ENCODE peak calls at places on chromosomes 1 and 21, in six cellular contexts. X, I, C, Y, U and E are unnamed samples.

GRCh38 chr1:8020032-8020431 is 6.1 kb downstream of the ERRFI1 start:
- DNase-seq in X (peak; percentile 74), I (no peak), C (peak; percentile 58), Y (no peak), U (no peak), E (no peak)

GRCh38 chr21:16307256-16307655 is 577.5 kb downstream of the USP25 start:
- DNase-seq in X (no peak), I (no peak), C (no peak), Y (no peak), U (no peak), E (no peak)

GRCh38 chr1:156811171-156811570 is 5.5 kb downstream of the SH2D2A start:
- DNase-seq in X (no peak), I (no peak), C (no peak), Y (no peak), U (no peak), E (no peak)

GRCh38 chr1:81449786-81450185 is 350.9 kb upstream of the ADGRL2 start:
- DNase-seq in X (no peak), I (no peak), C (no peak), Y (no peak), U (no peak), E (no peak)

GRCh38 chr1:230171337-230172015 is 104.4 kb downstream of the GALNT2 start:
- DNase-seq in X (no peak), I (no peak), C (peak; percentile 2), Y (no peak), U (no peak), E (no peak)

GRCh38 chr1:114755006-114755936 is 2.5 kb downstream of the CSDE1 start:
- DNase-seq in X (no peak), I (no peak), C (no peak), Y (peak; percentile 16), U (peak; percentile 7), E (no peak)

GRCh38 chr1:91537281-91538069 is 36.8 kb downstream of the CDC7 start:
- DNase-seq in X (no peak), I (no peak), C (no peak), Y (no peak), U (no peak), E (no peak)

GRCh38 chr1:100036718-100037664 is 67.2 kb downstream of the SLC35A3 start:
- DNase-seq in X (no peak), I (no peak), C (no peak), Y (peak; percentile 22), U (no peak), E (no peak)

GRCh38 chr1:89831462-89832113 is 10.8 kb downstream of the LRRC8D start:
- DNase-seq in X (no peak), I (no peak), C (no peak), Y (no peak), U (no peak), E (no peak)

GRCh38 chr1:168261390-168261789 is 19.3 kb upstream of the TBX19 start:
- DNase-seq in X (no peak), I (no peak), C (no peak), Y (no peak), U (no peak), E (no peak)

GRCh38 chr1:23132033-23132432 is 36.6 kb downstream of the LUZP1 start:
- DNase-seq in X (no peak), I (no peak), C (no peak), Y (no peak), U (no peak), E (no peak)

GRCh38 chr21:15397258-15397657 is 332.5 kb upstream of the NRIP1 start:
- DNase-seq in X (no peak), I (no peak), C (no peak), Y (no peak), U (no peak), E (no peak)

GRCh38 chr1:43373034-43373940 is 5.5 kb upstream of the ELOVL1 start:
- DNase-seq in X (peak; percentile 67), I (no peak), C (no peak), Y (no peak), U (no peak), E (no peak)

GRCh38 chr1:232218955-232219865 is 410.7 kb downstream of the SIPA1L2 start:
- DNase-seq in X (no peak), I (peak; percentile 66), C (peak; percentile 10), Y (no peak), U (no peak), E (no peak)
- H3K4me1 ChIP-seq in X (peaks cover 18% of the 10 kb centered on the region), I (no peaks in the 10 kb centered on the region), C (no peaks in the 10 kb centered on the region), Y (no peaks in the 10 kb centered on the region), U (no peaks in the 10 kb centered on the region), E (peaks cover 9% of the 10 kb centered on the region)

GRCh38 chr1:207493212-207493611 is 2.7 kb upstream of the CR1 start:
- DNase-seq in X (no peak), I (no peak), C (no peak), Y (no peak), U (no peak), E (no peak)

GRCh38 chr1:207499573-207499972 is 3.6 kb downstream of the CR1 start:
- DNase-seq in X (peak; percentile 69), I (no peak), C (peak; percentile 63), Y (peak; percentile 77), U (peak; percentile 80), E (peak; percentile 65)

GRCh38 chr1:207494171-207494570 is 1.8 kb upstream of the CR1 start:
- DNase-seq in X (no peak), I (no peak), C (no peak), Y (no peak), U (no peak), E (no peak)

GRCh38 chr1:207497951-207498350 is 2.0 kb downstream of the CR1 start:
- DNase-seq in X (no peak), I (no peak), C (no peak), Y (no peak), U (no peak), E (no peak)

GRCh38 chr1:207495816-207496792 is at the start of gene CR1:
- DNase-seq in X (no peak), I (peak; percentile 80), C (no peak), Y (peak; percentile 6), U (peak; percentile 57), E (peak; percentile 42)
- H3K4me1 ChIP-seq in X (no peaks in the 10 kb centered on the region), I (no peaks in the 10 kb centered on the region), C (no peaks in the 10 kb centered on the region), Y (peaks cover 10% of the 10 kb centered on the region), U (peaks cover 3% of the 10 kb centered on the region), E (peaks cover 6% of the 10 kb centered on the region)

GRCh38 chr1:33332357-33332789 is 11.5 kb upstream of the A3GALT2 start:
- DNase-seq in X (no peak), I (no peak), C (no peak), Y (no peak), U (no peak), E (no peak)
- H3K4me1 ChIP-seq in X (peaks cover 12% of the 10 kb centered on the region), I (peaks cover 53% of the 10 kb centered on the region), C (peaks cover 40% of the 10 kb centered on the region), Y (no peaks in the 10 kb centered on the region), U (no peaks in the 10 kb centered on the region), E (no peaks in the 10 kb centered on the region)

GRCh38 chr1:46488343-46489168 is 1.1 kb upstream of the DMBX1 start:
- DNase-seq in X (no peak), I (peak; percentile 32), C (no peak), Y (no peak), U (no peak), E (no peak)

GRCh38 chr1:46486432-46487015 is 3.1 kb upstream of the DMBX1 start:
- DNase-seq in X (no peak), I (no peak), C (no peak), Y (no peak), U (no peak), E (no peak)

GRCh38 chr1:46489169-46489637 is 433 bp upstream of the DMBX1 start:
- DNase-seq in X (no peak), I (peak; percentile 65), C (no peak), Y (no peak), U (no peak), E (no peak)

GRCh38 chr1:46485564-46486431 is 3.8 kb upstream of the DMBX1 start:
- DNase-seq in X (no peak), I (no peak), C (no peak), Y (no peak), U (no peak), E (no peak)

DNA sequence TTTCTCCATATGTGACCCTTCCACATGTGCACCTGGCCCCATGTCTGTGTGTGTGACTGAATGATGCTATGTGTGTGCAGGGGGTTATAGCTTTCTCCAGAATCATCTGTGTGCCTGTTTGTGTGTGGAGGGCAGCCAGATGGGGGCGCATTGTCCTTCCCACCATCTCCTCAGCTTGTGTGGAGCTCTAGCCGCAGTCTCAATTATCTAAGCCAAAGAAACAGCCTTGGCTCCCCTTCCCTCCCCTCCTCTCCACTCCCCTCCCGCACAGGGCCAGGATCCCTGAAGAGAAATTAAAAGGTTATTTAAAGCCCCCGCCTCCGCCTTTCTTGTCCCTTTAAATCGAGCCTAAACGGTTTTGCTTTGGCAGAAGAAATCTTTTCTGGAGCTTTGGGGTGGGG is 1.8 kb upstream of the DMBX1 start:
- DNase-seq in X (peak; percentile 40), I (no peak), C (no peak), Y (no peak), U (no peak), E (no peak)
- H3K4me1 ChIP-seq in X (peaks cover 4% of the 10 kb centered on the region), I (peaks cover 6% of the 10 kb centered on the region), C (peaks cover 11% of the 10 kb centered on the region), Y (no peaks in the 10 kb centered on the region), U (no peaks in the 10 kb centered on the region), E (peaks cover 15% of the 10 kb centered on the region)

DNA sequence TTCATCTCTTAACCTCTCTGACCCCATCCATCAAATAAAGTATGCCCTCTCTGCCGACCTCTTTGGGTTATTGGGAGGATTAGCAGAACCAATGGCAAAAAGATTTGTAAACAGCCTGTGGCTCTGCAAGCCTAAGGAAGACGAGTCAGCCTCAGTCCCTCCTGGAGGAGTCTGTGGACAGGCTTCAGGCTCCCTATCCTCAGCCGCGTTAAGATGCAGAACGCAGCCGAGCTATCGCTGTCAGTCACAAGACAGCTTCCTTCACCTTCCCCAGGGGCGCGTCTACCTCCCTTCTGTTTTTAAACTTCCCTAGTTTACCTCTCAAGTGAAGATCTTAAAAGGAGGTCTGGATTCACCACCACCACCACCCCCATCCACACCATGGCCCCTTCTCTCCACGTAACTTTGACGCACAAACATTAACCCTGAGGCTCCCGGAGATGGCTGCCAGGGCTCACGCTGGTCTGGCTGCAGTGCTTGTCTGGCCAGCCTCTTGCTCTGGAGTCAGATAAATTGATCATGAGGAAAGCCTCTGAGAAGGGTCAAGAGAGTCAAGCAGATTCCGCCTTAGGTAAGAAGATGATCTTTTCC is 767 bp downstream of the CAMK1G start:
- DNase-seq in X (no peak), I (no peak), C (no peak), Y (no peak), U (no peak), E (no peak)
- H3K4me1 ChIP-seq in X (peaks cover 10% of the 10 kb centered on the region), I (no peaks in the 10 kb centered on the region), C (no peaks in the 10 kb centered on the region), Y (no peaks in the 10 kb centered on the region), U (no peaks in the 10 kb centered on the region), E (no peaks in the 10 kb centered on the region)

GRCh38 chr1:107879338-107879737 is 85.6 kb downstream of the VAV3 start:
- DNase-seq in X (no peak), I (no peak), C (no peak), Y (no peak), U (no peak), E (no peak)
- H3K4me1 ChIP-seq in X (no peaks in the 10 kb centered on the region), I (peaks cover 4% of the 10 kb centered on the region), C (no peaks in the 10 kb centered on the region), Y (peaks cover 24% of the 10 kb centered on the region), U (peaks cover 5% of the 10 kb centered on the region), E (no peaks in the 10 kb centered on the region)

GRCh38 chr1:225780134-225780533 is 2.5 kb downstream of the SRP9 start:
- DNase-seq in X (no peak), I (no peak), C (no peak), Y (no peak), U (no peak), E (no peak)
- H3K4me1 ChIP-seq in X (peaks cover 40% of the 10 kb centered on the region), I (peaks cover 26% of the 10 kb centered on the region), C (peaks cover 38% of the 10 kb centered on the region), Y (peaks cover 67% of the 10 kb centered on the region), U (peaks cover 7% of the 10 kb centered on the region), E (peaks cover 68% of the 10 kb centered on the region)